ENCODE peak calls at places on chromosomes 11 and 22, in seven cellular contexts. One of them, this sample, is unnamed.

GRCh38 chr22:30881361-30882180 is 87.0 kb downstream of the MORC2 start:
- DNase-seq in brain microvascular endothelial cell: no peak
- DNase-seq in gastrocnemius medialis: no peak
- DNase-seq in mammary epithelial cell: no peak
- DNase-seq in fibroblast of lung: no peak
- DNase-seq in coronary artery: no peak
- DNase-seq in choroid plexus epithelial cell: peak
- DNase-seq in this sample: no peak

GRCh38 chr11:27696961-27697360 is 3.3 kb downstream of the BDNF start:
- DNase-seq in brain microvascular endothelial cell: no peak
- DNase-seq in gastrocnemius medialis: no peak
- DNase-seq in mammary epithelial cell: no peak
- DNase-seq in fibroblast of lung: peak
- DNase-seq in coronary artery: no peak
- DNase-seq in choroid plexus epithelial cell: peak
- DNase-seq in this sample: peak

GRCh38 chr22:22397292-22397870 is 111.2 kb downstream of the ZNF280B start:
- DNase-seq in brain microvascular endothelial cell: no peak
- DNase-seq in gastrocnemius medialis: peak
- DNase-seq in mammary epithelial cell: peak
- DNase-seq in fibroblast of lung: peak
- DNase-seq in coronary artery: no peak
- DNase-seq in choroid plexus epithelial cell: peak
- DNase-seq in this sample: peak

GRCh38 chr11:79406376-79406775 is 34.5 kb downstream of the TENM4 start:
- DNase-seq in brain microvascular endothelial cell: no peak
- DNase-seq in gastrocnemius medialis: no peak
- DNase-seq in mammary epithelial cell: no peak
- DNase-seq in fibroblast of lung: no peak
- DNase-seq in coronary artery: no peak
- DNase-seq in choroid plexus epithelial cell: no peak
- DNase-seq in this sample: no peak

GRCh38 chr22:41822289-41823057 is 10.4 kb upstream of the SREBF2 start:
- DNase-seq in brain microvascular endothelial cell: peak
- DNase-seq in gastrocnemius medialis: no peak
- DNase-seq in mammary epithelial cell: peak
- DNase-seq in fibroblast of lung: peak
- DNase-seq in coronary artery: no peak
- DNase-seq in choroid plexus epithelial cell: peak
- DNase-seq in this sample: peak

GRCh38 chr11:134711008-134711407 is 299.0 kb upstream of the B3GAT1 start:
- DNase-seq in brain microvascular endothelial cell: no peak
- DNase-seq in gastrocnemius medialis: no peak
- DNase-seq in mammary epithelial cell: no peak
- DNase-seq in fibroblast of lung: no peak
- DNase-seq in coronary artery: no peak
- DNase-seq in choroid plexus epithelial cell: no peak
- DNase-seq in this sample: no peak

GRCh38 chr11:77173494-77173893 is 45.4 kb downstream of the MYO7A start:
- DNase-seq in brain microvascular endothelial cell: no peak
- DNase-seq in gastrocnemius medialis: no peak
- DNase-seq in mammary epithelial cell: no peak
- DNase-seq in fibroblast of lung: no peak
- DNase-seq in coronary artery: no peak
- DNase-seq in choroid plexus epithelial cell: no peak
- DNase-seq in this sample: no peak

GRCh38 chr22:46056169-46057041 is 79.4 kb upstream of the WNT7B start:
- DNase-seq in brain microvascular endothelial cell: no peak
- DNase-seq in gastrocnemius medialis: no peak
- DNase-seq in mammary epithelial cell: peak
- DNase-seq in fibroblast of lung: peak
- DNase-seq in coronary artery: peak
- DNase-seq in choroid plexus epithelial cell: no peak
- DNase-seq in this sample: peak

GRCh38 chr11:34972892-34973291 is 56.5 kb downstream of the PDHX start:
- DNase-seq in brain microvascular endothelial cell: no peak
- DNase-seq in gastrocnemius medialis: no peak
- DNase-seq in mammary epithelial cell: no peak
- DNase-seq in fibroblast of lung: peak
- DNase-seq in coronary artery: no peak
- DNase-seq in choroid plexus epithelial cell: peak
- DNase-seq in this sample: peak

GRCh38 chr22:23137905-23138520 is 3.8 kb downstream of the RSPH14 start:
- DNase-seq in brain microvascular endothelial cell: no peak
- DNase-seq in gastrocnemius medialis: no peak
- DNase-seq in mammary epithelial cell: peak
- DNase-seq in fibroblast of lung: peak
- DNase-seq in coronary artery: no peak
- DNase-seq in choroid plexus epithelial cell: peak
- DNase-seq in this sample: peak

GRCh38 chr11:86416494-86416893 is 41.8 kb downstream of the CCDC81 start:
- DNase-seq in brain microvascular endothelial cell: no peak
- DNase-seq in gastrocnemius medialis: no peak
- DNase-seq in mammary epithelial cell: no peak
- DNase-seq in fibroblast of lung: no peak
- DNase-seq in coronary artery: no peak
- DNase-seq in choroid plexus epithelial cell: peak
- DNase-seq in this sample: no peak

GRCh38 chr11:110801328-110801727 is 89.1 kb upstream of the ARHGAP20 start:
- DNase-seq in brain microvascular endothelial cell: no peak
- DNase-seq in gastrocnemius medialis: no peak
- DNase-seq in mammary epithelial cell: no peak
- DNase-seq in fibroblast of lung: no peak
- DNase-seq in coronary artery: no peak
- DNase-seq in choroid plexus epithelial cell: no peak
- DNase-seq in this sample: no peak

GRCh38 chr22:23709107-23709506 is 18.3 kb downstream of the RGL4 start:
- DNase-seq in brain microvascular endothelial cell: no peak
- DNase-seq in gastrocnemius medialis: no peak
- DNase-seq in mammary epithelial cell: no peak
- DNase-seq in fibroblast of lung: peak
- DNase-seq in coronary artery: no peak
- DNase-seq in choroid plexus epithelial cell: peak
- DNase-seq in this sample: peak

GRCh38 chr11:35334385-35335090 is 84.8 kb downstream of the SLC1A2 start:
- DNase-seq in brain microvascular endothelial cell: no peak
- DNase-seq in gastrocnemius medialis: no peak
- DNase-seq in mammary epithelial cell: peak
- DNase-seq in fibroblast of lung: no peak
- DNase-seq in coronary artery: no peak
- DNase-seq in choroid plexus epithelial cell: no peak
- DNase-seq in this sample: no peak

GRCh38 chr22:27416553-27417427 is 384.8 kb downstream of the MN1 start:
- DNase-seq in brain microvascular endothelial cell: peak
- DNase-seq in gastrocnemius medialis: no peak
- DNase-seq in mammary epithelial cell: peak
- DNase-seq in fibroblast of lung: peak
- DNase-seq in coronary artery: no peak
- DNase-seq in choroid plexus epithelial cell: peak
- DNase-seq in this sample: peak

GRCh38 chr11:65867284-65868071 is 5.1 kb downstream of the EFEMP2 start:
- DNase-seq in brain microvascular endothelial cell: no peak
- DNase-seq in gastrocnemius medialis: no peak
- DNase-seq in mammary epithelial cell: no peak
- DNase-seq in fibroblast of lung: no peak
- DNase-seq in coronary artery: no peak
- DNase-seq in choroid plexus epithelial cell: peak
- DNase-seq in this sample: no peak

GRCh38 chr11:101126551-101127347 is 2.9 kb downstream of the PGR start:
- DNase-seq in brain microvascular endothelial cell: no peak
- DNase-seq in gastrocnemius medialis: no peak
- DNase-seq in mammary epithelial cell: no peak
- DNase-seq in fibroblast of lung: no peak
- DNase-seq in coronary artery: peak
- DNase-seq in choroid plexus epithelial cell: peak
- DNase-seq in this sample: peak

DNA sequence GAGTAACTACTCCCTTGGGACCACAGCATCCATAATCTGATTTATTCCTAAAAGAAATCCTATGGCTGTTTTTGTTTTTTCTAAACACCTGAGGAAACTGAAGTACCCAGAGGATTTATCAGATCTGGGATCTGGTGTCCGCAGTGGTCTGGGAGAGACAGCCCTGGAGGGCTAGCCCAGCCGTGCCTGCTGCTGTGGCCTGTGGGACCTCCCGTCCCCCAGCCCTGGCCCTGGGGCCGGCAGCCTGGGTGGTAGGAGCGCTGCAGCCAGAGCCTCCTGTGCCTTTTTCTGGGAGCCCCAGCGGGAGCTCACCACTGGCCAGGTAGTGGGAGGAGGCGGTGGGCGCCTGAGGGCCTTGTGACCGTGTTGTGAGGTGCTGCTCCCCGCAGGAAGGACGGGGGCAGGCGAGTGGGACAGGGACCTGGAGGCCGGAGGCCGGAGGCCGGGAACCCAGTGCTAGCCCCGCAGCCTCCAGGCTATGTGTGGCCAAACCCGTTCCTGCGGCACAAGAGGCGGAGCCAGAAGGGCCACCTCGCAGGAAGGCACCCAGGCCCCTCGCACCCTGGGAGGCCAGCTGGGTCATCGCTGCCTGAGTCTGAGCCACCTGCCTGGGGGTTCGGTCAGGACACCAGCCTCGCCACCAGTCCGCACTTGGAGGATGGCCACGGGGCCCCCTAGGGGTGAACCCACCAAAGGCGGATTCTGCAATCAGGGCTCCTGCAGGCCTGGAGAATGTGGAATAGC is 18.2 kb upstream of the C11orf96 start:
- DNase-seq in brain microvascular endothelial cell: no peak
- DNase-seq in gastrocnemius medialis: no peak
- DNase-seq in mammary epithelial cell: no peak
- DNase-seq in fibroblast of lung: no peak
- DNase-seq in coronary artery: peak
- DNase-seq in choroid plexus epithelial cell: no peak
- DNase-seq in this sample: no peak
- TF ChIP-seq CTCF in brain microvascular endothelial cell: peak
- TF ChIP-seq CTCF in gastrocnemius medialis: no peak
- TF ChIP-seq CTCF in mammary epithelial cell: no peak
- TF ChIP-seq CTCF in fibroblast of lung: peak
- TF ChIP-seq CTCF in coronary artery: no peak
- TF ChIP-seq CTCF in choroid plexus epithelial cell: peak
- TF ChIP-seq CTCF in this sample: peak

DNA sequence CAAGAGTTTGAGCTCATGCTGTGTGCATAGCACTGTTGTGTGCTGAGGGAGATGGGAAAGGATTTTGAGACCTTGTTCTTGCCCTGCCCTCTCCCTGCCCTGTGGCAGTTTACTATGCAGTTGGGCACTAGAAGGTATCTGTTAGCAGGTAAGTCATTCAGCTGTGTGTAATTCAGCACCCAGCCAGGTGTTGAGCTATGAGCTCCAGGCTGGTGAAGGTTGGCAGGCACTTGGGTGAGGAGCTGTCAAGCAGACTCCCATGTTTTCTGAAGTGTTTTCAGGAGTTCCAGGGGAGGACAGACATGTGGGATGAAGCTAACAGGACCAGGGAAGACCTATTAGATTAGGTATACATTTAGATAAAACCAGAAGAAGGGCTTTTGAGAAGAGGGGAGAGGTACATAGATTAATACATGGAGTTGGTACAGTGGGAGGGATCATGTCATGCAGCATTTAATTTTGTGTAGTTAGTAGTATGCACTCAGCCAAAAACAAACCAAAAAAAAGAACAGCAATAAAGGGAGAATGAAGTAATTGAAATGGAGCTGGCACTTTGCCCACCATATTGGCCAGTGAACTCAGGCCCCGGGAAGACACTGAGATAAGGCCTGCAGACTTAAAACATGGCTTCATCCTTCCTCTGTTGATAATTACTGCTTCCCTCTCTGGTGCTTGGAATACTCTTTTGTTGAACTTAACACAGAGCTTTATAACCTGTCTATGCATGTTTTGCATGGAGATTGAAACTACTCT is 2.9 kb downstream of the PANX1 start:
- DNase-seq in brain microvascular endothelial cell: no peak
- DNase-seq in gastrocnemius medialis: no peak
- DNase-seq in mammary epithelial cell: peak
- DNase-seq in fibroblast of lung: peak
- DNase-seq in coronary artery: no peak
- DNase-seq in choroid plexus epithelial cell: peak
- DNase-seq in this sample: no peak
- H3K4me3 ChIP-seq in brain microvascular endothelial cell: peak
- H3K4me3 ChIP-seq in gastrocnemius medialis: no peak
- H3K4me3 ChIP-seq in mammary epithelial cell: no peak
- H3K4me3 ChIP-seq in fibroblast of lung: peak
- H3K4me3 ChIP-seq in coronary artery: peak
- H3K4me3 ChIP-seq in choroid plexus epithelial cell: peak
- H3K4me3 ChIP-seq in this sample: no peak

DNA sequence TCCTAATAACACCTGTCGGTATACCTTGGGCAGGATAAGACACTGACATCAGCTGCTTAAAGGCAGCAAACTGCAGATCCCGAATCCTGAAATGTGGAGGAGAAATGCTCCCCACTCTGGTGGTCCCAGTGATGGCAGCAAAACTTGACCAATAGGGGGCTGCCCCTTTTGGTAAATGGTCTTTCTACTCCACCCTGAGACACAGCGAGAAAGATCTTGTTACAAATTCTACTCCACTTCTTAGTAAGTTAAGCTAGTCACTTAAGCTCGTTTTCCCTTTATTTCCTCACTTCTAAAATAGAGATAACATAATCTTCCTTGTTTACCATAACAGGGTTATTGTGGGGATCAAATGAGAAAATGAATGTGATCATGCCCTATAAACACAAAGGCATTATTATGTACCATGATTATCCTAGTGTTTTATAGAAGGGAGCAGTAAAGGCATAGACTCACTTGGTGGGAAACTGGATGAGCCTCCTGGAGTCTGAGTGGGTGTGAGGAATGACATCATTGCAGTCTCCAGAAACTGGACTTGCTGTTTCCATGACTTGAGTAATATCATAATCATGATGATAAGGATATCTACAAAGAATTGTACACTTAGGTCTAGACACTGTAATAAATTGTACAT is 50.9 kb downstream of the ENDOD1 start:
- DNase-seq in brain microvascular endothelial cell: peak
- DNase-seq in gastrocnemius medialis: no peak
- DNase-seq in mammary epithelial cell: peak
- DNase-seq in fibroblast of lung: peak
- DNase-seq in coronary artery: no peak
- DNase-seq in choroid plexus epithelial cell: peak
- DNase-seq in this sample: no peak
- TF ChIP-seq CTCF in brain microvascular endothelial cell: no peak
- TF ChIP-seq CTCF in gastrocnemius medialis: no peak
- TF ChIP-seq CTCF in mammary epithelial cell: no peak
- TF ChIP-seq CTCF in fibroblast of lung: no peak
- TF ChIP-seq CTCF in coronary artery: no peak
- TF ChIP-seq CTCF in choroid plexus epithelial cell: no peak
- TF ChIP-seq CTCF in this sample: no peak

DNA sequence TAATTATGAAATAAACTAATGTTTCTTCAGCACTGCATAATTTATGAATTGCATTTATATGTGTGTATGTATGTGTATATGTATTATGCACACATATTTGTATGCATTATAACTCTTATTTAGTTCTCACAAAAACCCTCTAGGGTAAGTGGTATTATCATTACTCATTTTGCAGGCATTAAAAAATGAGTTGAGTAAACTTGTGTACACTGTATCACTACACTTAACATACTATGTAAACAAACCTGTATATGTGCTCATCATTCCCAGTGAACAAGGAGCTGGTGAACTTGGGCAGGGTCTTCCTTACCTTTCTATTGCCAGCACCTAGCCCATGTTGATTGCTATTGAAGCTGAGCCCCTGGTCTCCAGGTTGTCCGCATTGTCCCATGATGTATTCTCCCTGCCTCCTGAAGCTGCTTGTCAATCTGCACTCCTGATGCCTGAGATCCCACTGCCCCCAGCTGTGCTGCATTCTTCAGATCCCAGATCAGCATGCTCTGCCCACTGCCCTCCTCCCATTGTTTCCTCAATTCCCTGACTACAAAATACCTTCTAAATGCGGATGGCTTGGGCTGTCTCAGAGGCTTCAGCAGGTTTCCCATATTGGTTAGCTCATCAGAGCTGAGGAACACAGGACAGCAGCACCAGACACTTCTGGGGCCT is 267.9 kb upstream of the SESN3 start:
- DNase-seq in brain microvascular endothelial cell: no peak
- DNase-seq in gastrocnemius medialis: no peak
- DNase-seq in mammary epithelial cell: no peak
- DNase-seq in fibroblast of lung: peak
- DNase-seq in coronary artery: no peak
- DNase-seq in choroid plexus epithelial cell: no peak
- DNase-seq in this sample: no peak
- H3K4me3 ChIP-seq in brain microvascular endothelial cell: no peak
- H3K4me3 ChIP-seq in gastrocnemius medialis: no peak
- H3K4me3 ChIP-seq in mammary epithelial cell: no peak
- H3K4me3 ChIP-seq in fibroblast of lung: no peak
- H3K4me3 ChIP-seq in coronary artery: no peak
- H3K4me3 ChIP-seq in choroid plexus epithelial cell: no peak
- H3K4me3 ChIP-seq in this sample: no peak